ENCODE peak calls at places on chromosomes 5 and 9, in nine cellular contexts. R is fibroblast of pulmonary artery, A is nephron progenitor cell, B is omental fat pad, K is mesothelial cell of epicardium, I is BJ, W is IMR-90, Y is choroid plexus epithelial cell, V is coronary artery. T is an unnamed sample.

GRCh38 chr5:68087866-68088265 is 127.7 kb upstream of the PIK3R1 start:
- DNase-seq in R (peak), A (no peak), B (no peak), K (no peak), I (no peak), W (no peak), Y (peak), V (no peak), T (no peak)

GRCh38 chr5:133201310-133201709 is 149.5 kb downstream of the HSPA4 start:
- DNase-seq in R (no peak), A (no peak), B (no peak), K (no peak), I (no peak), W (no peak), Y (no peak), V (no peak), T (no peak)

GRCh38 chr5:84393969-84394368 is 9.3 kb upstream of the EDIL3 start:
- DNase-seq in R (peak), A (no peak), B (no peak), K (no peak), I (no peak), W (peak), Y (peak), V (no peak), T (no peak)

GRCh38 chr5:643351-643801 is 31.2 kb downstream of the CEP72 start:
- DNase-seq in R (no peak), A (no peak), B (no peak), K (no peak), I (no peak), W (no peak), Y (no peak), V (no peak), T (no peak)

GRCh38 chr9:72305102-72305546 is 59.9 kb downstream of the ZFAND5 start:
- DNase-seq in R (peak), A (peak), B (peak), K (peak), I (no peak), W (peak), Y (peak), V (peak), T (no peak)

GRCh38 chr9:114324492-114324891 is 1.6 kb downstream of the ORM1 start:
- DNase-seq in R (no peak), A (no peak), B (no peak), K (peak), I (no peak), W (no peak), Y (no peak), V (no peak), T (no peak)

GRCh38 chr5:11595045-11595444 is 309.2 kb downstream of the CTNND2 start:
- DNase-seq in R (no peak), A (no peak), B (no peak), K (no peak), I (no peak), W (no peak), Y (no peak), V (no peak), T (no peak)

GRCh38 chr5:31753700-31754461 is 115.0 kb downstream of the PDZD2 start:
- DNase-seq in R (no peak), A (no peak), B (no peak), K (no peak), I (no peak), W (no peak), Y (no peak), V (no peak), T (no peak)

GRCh38 chr9:87336407-87336806 is 161.3 kb upstream of the DAPK1 start:
- DNase-seq in R (peak), A (no peak), B (no peak), K (no peak), I (no peak), W (no peak), Y (peak), V (no peak), T (no peak)

GRCh38 chr9:113675475-113675941 is 200.6 kb upstream of the ZNF618 start:
- DNase-seq in R (peak), A (no peak), B (peak), K (no peak), I (peak), W (peak), Y (peak), V (peak), T (no peak)

DNA sequence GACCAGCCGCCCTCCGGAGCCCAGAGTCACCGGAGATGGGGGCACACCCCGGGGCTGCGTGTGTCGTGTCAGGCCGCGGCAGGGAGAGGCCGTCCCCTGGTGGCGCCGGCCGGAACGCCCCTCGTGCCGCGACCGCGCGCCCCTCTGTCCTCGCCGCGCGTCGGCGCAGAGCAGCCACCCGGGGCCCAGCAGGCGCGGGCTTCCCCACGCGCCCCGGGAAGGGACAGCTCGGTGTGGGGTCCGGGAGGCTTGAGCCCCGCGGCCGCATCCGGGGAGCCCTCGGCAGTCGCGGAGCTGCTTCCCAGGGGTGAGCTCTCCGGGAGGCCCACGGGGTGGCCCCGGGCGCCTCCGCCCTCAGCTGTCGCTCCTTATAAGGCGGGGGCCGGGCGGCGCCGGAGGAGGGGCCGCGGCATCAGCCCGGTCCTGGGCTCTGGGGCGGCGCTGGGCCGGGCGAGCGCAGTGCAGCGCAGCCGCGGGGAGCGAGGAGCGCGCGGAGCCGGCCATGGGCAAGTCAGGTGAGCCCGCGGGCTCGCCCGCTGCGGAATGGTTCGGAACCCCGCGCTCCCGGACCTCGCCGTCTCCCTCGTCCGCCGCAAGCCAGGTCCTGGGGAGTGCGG is at the start of gene GLIPR2:
- DNase-seq in R (peak), A (peak), B (no peak), K (peak), I (no peak), W (peak), Y (peak), V (peak), T (peak)
- TF ChIP-seq CTCF in R (no peak), A (peak), B (peak), K (no peak), I (peak), W (peak), Y (no peak), V (peak), T (peak)

GRCh38 chr5:150653145-150653761 is 7.8 kb upstream of the MYOZ3 start:
- DNase-seq in R (no peak), A (no peak), B (no peak), K (no peak), I (no peak), W (peak), Y (peak), V (no peak), T (no peak)
- TF ChIP-seq CTCF in R (peak), A (no peak), B (no peak), K (no peak), I (peak), W (peak), Y (peak), V (no peak), T (no peak)

GRCh38 chr9:95383198-95383673 is 65.7 kb upstream of the FANCC start:
- DNase-seq in R (peak), A (no peak), B (no peak), K (no peak), I (peak), W (peak), Y (peak), V (no peak), T (no peak)

GRCh38 chr9:95381243-95381642 is 63.7 kb upstream of the FANCC start:
- DNase-seq in R (peak), A (no peak), B (no peak), K (no peak), I (no peak), W (peak), Y (peak), V (no peak), T (no peak)

GRCh38 chr9:95383845-95384244 is 66.3 kb upstream of the FANCC start:
- DNase-seq in R (no peak), A (no peak), B (no peak), K (no peak), I (no peak), W (peak), Y (no peak), V (no peak), T (no peak)

GRCh38 chr9:95382433-95382832 is 64.9 kb upstream of the FANCC start:
- DNase-seq in R (no peak), A (no peak), B (no peak), K (no peak), I (no peak), W (no peak), Y (no peak), V (no peak), T (no peak)

DNA sequence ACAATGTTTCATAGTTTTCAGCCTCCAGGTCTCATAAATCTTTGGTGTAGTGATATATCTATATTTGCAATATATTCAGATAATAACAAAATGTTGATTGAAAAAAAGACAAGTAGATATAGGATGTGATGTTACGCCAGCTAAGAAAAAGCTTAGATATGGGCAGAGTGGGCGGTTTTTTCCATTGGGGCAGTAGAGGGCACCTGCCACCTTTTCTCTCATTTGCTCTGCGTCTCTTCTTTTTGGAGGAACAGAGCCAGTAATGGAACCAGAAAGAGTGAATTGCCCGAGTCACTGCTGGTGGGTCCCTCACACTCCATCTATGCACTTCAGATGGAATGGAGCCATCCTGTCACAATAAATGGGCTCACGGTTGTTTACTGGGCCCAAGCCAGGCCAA is 62.1 kb upstream of the FANCC start:
- DNase-seq in R (no peak), A (no peak), B (no peak), K (no peak), I (no peak), W (no peak), Y (no peak), V (no peak), T (peak)
- TF ChIP-seq CTCF in R (no peak), A (no peak), B (no peak), K (no peak), I (no peak), W (no peak), Y (no peak), V (no peak), T (no peak)

GRCh38 chr5:53991942-53992341 is 318.4 kb downstream of the ARL15 start:
- DNase-seq in R (peak), A (no peak), B (no peak), K (no peak), I (no peak), W (no peak), Y (peak), V (no peak), T (peak)
- TF ChIP-seq CTCF in R (peak), A (no peak), B (no peak), K (no peak), I (peak), W (peak), Y (peak), V (no peak), T (peak)

GRCh38 chr5:3602713-3603502 is 7.3 kb downstream of the IRX1 start:
- DNase-seq in R (peak), A (peak), B (no peak), K (peak), I (no peak), W (no peak), Y (peak), V (no peak), T (peak)
- TF ChIP-seq CTCF in R (peak), A (peak), B (no peak), K (peak), I (peak), W (peak), Y (peak), V (no peak), T (peak)

T was measured in activated CD8-positive, alpha-beta T cell treated with anti-CD3 and anti-CD28 coated beads for 36 hours.